ENCODE peak calls at places on chromosomes 12 and 14, in four cellular contexts. C is activated gamma-delta T cell; J is activated CD4-positive, alpha-beta T cell treated with anti-CD3 and anti-CD28 coated beads, Interleukin-2, amount 50 U/mL, for 1 hour; H is transverse colon. I is an unnamed sample.

GRCh38 chr12:5470221-5470620 is 38.3 kb downstream of the NTF3 start:
- DNase-seq in H (no peak), C (no peak), J (no peak), I (no peak)

GRCh38 chr12:58916891-58917570 is 3.3 kb downstream of the LRIG3 start:
- DNase-seq in C (no peak), J (no peak), H (peak), I (no peak)

GRCh38 chr12:125999643-126000042 is 934.4 kb downstream of the AACS start:
- DNase-seq in J (no peak), H (no peak), C (no peak), I (no peak)

GRCh38 chr12:54287316-54288157 is 7.0 kb downstream of the HNRNPA1 start:
- DNase-seq in C (no peak), J (no peak), H (no peak), I (no peak)

GRCh38 chr12:6367969-6368892 is 7.1 kb downstream of the SCNN1A start:
- DNase-seq in H (no peak), C (no peak), J (no peak), I (no peak)

GRCh38 chr14:39310071-39310470 is 76.4 kb downstream of the MIA2 start:
- DNase-seq in H (no peak), J (no peak), C (no peak), I (no peak)

GRCh38 chr12:32309811-32310755 is 89.3 kb upstream of the FGD4 start:
- DNase-seq in J (no peak), C (no peak), H (no peak), I (no peak)

GRCh38 chr14:39488600-39488999 is 56.4 kb upstream of the FBXO33 start:
- DNase-seq in H (no peak), J (no peak), C (no peak), I (no peak)

GRCh38 chr12:50925342-50925651 is 27.0 kb upstream of the HIGD1C start:
- DNase-seq in H (peak), C (no peak), J (no peak), I (no peak)